ENCODE peak calls at places on chromosomes 5 and 9, in eight cellular contexts. S is Peyer's patch, H is HepG2, Z is sigmoid colon, R is body of pancreas, T is suprapubic skin, B is adrenal gland, E is IMR-90. U is an unnamed sample. For H3K4me1, the result is how much of the 10 kb centered on the place peaks cover.

GRCh38 chr5:65262094-65262493 is 219.6 kb downstream of the ADAMTS6 start:
- DNase-seq in S (no peak), H (no peak), Z (no peak), R (no peak), T (no peak), B (peak), E (no peak), U (peak)

GRCh38 chr5:116359575-116359974 is 215.0 kb downstream of the SEMA6A start:
- DNase-seq in S (no peak), H (no peak), Z (no peak), R (no peak), T (no peak), B (no peak), E (no peak), U (no peak)

GRCh38 chr9:136316896-136317676 is 10.3 kb upstream of the GPSM1 start:
- DNase-seq in S (no peak), H (no peak), Z (no peak), R (no peak), T (no peak), B (peak), E (no peak), U (no peak)

GRCh38 chr5:120326651-120327050 is 137.4 kb upstream of the PRR16 start:
- DNase-seq in S (no peak), H (no peak), Z (no peak), R (no peak), T (no peak), B (no peak), E (peak), U (no peak)

GRCh38 chr9:70952131-70952727 is 169.2 kb downstream of the TRPM3 start:
- DNase-seq in S (no peak), H (no peak), Z (no peak), R (no peak), T (no peak), B (no peak), E (no peak), U (no peak)

GRCh38 chr5:102229685-102230084 is 66.4 kb downstream of the SLCO4C1 start:
- DNase-seq in S (no peak), H (no peak), Z (no peak), R (no peak), T (no peak), B (no peak), E (no peak), U (no peak)

GRCh38 chr5:132180134-132180745 is 47.4 kb downstream of the P4HA2 start:
- DNase-seq in S (no peak), H (peak), Z (no peak), R (peak), T (no peak), B (no peak), E (peak), U (no peak)

GRCh38 chr5:131379071-131379538 is 115.3 kb downstream of the CDC42SE2 start:
- DNase-seq in S (no peak), H (peak), Z (no peak), R (no peak), T (no peak), B (no peak), E (peak), U (no peak)

GRCh38 chr9:124134526-124134925 is 123.0 kb downstream of the LHX2 start:
- DNase-seq in S (no peak), H (no peak), Z (no peak), R (no peak), T (no peak), B (no peak), E (no peak), U (no peak)

GRCh38 chr9:123834907-123835562 is 94.9 kb downstream of the DENND1A start:
- DNase-seq in S (no peak), H (no peak), Z (no peak), R (no peak), T (no peak), B (no peak), E (peak), U (no peak)

GRCh38 chr5:3595102-3595961 is at the start of gene IRX1:
- DNase-seq in S (peak), H (no peak), Z (no peak), R (no peak), T (peak), B (no peak), E (no peak), U (no peak)

DNA sequence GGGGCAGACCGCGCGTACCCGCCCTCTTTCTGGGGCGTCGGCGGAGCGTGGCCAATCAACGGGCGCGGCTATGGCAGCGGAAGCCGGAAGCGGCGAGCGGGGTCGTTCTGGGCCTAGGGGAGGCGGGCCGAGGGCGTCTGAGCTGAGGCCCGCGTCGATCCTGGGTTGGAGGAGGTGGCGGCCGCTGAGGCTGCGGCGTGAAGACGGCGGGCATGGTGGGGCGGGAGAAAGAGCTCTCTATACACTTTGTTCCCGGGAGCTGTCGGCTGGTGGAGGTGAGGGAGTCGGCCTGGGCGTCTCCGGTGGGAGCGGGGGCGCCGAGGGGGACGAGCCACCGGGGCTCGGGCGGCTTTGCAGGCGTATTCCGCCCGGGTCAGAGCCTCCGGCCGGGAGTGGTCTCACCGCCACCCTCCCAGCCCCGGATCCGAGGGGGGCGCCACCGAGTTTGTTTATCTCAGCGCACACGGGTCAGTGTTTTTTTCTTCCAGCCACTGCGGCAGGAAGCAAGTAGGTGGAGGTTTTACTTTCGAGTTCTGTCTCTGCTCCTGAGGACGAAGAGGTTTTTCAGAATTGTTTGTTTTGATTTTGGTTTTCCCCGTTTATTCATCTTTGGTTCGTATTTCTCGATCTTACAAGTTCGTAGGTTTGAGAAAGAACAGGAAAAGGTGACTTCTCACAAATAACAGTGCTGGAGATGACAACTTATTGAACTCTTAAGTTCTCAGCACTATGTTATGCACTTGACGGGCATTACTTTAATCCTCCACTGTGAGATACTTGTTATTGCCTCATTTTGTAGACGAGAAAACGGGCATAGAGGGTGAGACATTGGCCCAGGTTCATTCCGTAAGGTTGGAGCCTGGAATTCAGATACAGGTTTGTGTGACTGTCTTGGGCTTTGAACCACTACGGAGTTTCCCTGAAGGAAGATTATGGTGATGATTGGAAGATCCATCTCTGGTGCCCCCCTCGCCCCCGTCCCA is at the start of gene MAT2B:
- DNase-seq in S (peak), H (peak), Z (peak), R (peak), T (peak), B (peak), E (peak), U (peak)
- TF ChIP-seq CTCF in S (peak), H (peak), Z (no peak), R (peak), T (no peak), B (peak), E (peak), U (peak)

DNA sequence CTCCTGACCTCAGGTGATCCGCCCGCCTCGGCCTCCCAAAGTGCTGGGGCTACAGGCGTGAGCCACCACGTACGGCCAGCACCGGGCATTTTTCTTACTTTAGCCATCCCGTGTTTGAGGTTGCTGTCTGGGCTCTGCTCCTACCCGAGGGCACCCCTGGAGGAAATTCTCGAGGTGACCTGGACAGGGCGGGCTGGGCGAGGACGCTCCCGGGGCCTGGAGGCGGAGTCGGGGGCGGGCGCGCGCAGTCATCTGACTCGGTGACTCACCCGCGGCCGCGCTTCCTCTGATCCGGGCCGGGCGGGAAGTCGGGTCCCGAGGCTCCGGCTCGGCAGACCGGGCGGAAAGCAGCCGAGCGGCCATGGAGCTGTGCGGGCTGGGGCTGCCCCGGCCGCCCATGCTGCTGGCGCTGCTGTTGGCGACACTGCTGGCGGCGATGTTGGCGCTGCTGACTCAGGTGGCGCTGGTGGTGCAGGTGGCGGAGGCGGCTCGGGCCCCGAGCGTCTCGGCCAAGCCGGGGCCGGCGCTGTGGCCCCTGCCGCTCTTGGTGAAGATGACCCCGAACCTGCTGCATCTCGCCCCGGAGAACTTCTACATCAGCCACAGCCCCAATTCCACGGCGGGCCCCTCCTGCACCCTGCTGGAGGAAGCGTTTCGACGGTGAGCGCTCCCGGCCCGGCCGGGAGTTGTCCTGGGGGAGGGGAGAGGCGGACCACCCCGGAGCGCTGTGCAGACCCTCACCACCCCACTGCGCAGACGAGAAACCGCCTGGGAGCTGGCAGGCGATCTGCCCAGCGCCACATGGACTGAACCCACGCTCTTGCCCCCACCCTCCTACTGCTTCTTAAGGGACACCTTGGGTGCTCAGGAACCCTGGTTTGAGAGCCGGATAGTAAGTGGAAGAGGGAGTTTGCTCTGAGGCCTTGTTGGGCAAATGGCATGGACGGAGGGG is at the start of gene HEXB:
- DNase-seq in S (peak), H (peak), Z (peak), R (peak), T (peak), B (peak), E (peak), U (peak)
- TF ChIP-seq POLR2A in S (peak), H (peak), Z (peak), R (peak), T (no peak), B (peak), E (peak), U (peak)

DNA sequence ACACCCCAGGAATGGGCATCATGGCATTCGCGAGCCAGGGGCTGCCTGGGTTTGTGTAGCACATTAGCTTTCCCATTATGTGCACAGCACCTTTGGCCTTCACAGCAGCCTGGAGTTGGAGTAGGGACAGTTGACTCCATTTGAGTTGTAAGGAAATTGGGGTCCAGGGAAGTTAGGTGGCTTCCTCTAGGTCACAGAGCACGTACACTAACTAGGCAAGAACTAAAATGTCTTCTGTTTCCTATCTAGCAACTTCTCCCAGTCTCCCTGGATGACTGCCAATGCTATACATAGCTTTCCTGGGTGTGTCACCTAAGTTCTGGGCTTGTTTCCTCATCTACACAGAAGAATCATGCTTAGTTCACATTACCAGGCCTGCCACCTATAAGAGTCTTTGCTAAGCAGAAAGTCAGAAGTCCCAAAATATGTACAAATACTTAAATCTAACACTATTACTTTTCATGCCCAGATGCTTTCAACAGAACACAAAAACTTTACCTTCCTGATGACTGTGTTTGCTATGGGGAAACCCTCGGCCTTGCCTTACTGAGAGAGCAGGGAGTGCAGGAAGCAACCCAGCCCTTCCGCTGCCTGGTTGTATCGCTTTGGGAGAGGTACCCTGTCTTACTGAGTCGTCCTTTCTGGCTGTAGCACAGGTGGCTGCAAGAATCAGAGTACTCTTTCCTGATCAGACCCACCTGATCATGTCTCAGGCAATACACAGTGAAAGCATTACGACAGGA is 12.0 kb downstream of the MACROH2A1 start:
- DNase-seq in S (peak), H (peak), Z (no peak), R (peak), T (no peak), B (no peak), E (peak), U (no peak)
- H3K4me1 ChIP-seq in S (under half), H (under half), Z (under half), R (under half), T (half or more), B (under half), E (under half), U (under half)

GRCh38 chr9:105413486-105414068 is 34.3 kb upstream of the FSD1L start:
- DNase-seq in S (no peak), H (peak), Z (no peak), R (peak), T (no peak), B (no peak), E (peak), U (peak)
- TF ChIP-seq CTCF in S (peak), H (peak), Z (peak), R (peak), T (no peak), B (peak), E (peak), U (peak)

GRCh38 chr9:106312913-106313312 is 550.1 kb upstream of the ZNF462 start:
- DNase-seq in S (no peak), H (no peak), Z (no peak), R (no peak), T (no peak), B (no peak), E (no peak), U (no peak)
- TF ChIP-seq POLR2A in S (no peak), H (no peak), Z (no peak), R (no peak), T (no peak), B (no peak), E (no peak), U (no peak)

GRCh38 chr9:126348911-126349550 is 22.4 kb downstream of the MVB12B start:
- DNase-seq in S (peak), H (no peak), Z (no peak), R (no peak), T (no peak), B (no peak), E (no peak), U (no peak)
- H3K4me1 ChIP-seq in S (under half), H (under half), Z (under half), R (under half), T (under half), B (under half), E (under half), U (under half)

DNA sequence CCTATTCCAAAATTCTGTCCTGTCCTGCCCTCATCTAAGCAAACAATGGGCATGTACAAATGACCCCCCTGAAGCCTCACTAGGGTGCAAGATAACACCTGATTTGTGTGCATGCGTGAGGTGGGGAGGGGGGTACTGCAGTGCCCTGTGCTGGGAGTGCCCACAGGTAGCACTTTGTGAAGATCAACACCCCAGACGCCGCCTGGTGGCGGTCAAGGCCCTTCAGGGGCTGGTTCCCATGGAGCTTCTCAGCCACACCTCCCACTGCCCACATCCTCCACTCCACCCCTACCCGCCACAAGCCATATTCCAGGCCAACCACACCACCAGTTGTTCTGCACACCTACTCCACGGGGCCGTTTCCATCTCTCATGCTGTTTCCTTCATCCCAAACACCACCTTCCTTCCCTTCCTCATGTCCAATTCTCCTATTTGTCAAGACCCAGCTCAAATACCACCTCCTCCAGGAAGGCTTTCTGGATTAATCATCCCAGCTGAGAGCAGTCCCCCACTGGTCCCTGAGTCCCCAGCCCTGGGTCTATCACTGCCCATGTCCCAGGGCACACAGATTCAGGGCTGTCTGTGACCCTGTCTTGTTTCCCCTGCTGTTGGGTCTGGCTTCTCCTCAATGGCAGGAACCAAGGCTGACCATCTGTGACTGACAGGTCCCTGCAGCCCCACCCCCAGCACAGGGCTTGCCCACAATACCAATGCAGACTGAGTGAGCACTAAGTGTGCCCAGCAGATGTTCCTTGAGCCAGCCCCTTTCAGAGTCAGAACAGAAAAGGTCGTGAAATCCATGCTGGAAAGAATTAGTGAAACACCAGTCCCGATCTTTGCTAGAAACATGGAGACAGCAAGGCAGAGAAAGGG is 178.4 kb downstream of the PAX5 start:
- DNase-seq in S (peak), H (peak), Z (no peak), R (peak), T (no peak), B (no peak), E (no peak), U (no peak)
- TF ChIP-seq CTCF in S (peak), H (peak), Z (no peak), R (no peak), T (no peak), B (no peak), E (peak), U (no peak)